ENCODE peak calls at places on chromosomes 16 and 17, in four cellular contexts. O is fibroblast of lung, I is PC-3, L is IMR-90. G is an unnamed sample.

GRCh38 chr17:63511331-63511730 is 11.8 kb upstream of the KCNH6 start:
- DNase-seq in O (no peak), L (no peak), I (no peak), G (no peak)

GRCh38 chr17:81329927-81330883 is 35.1 kb upstream of the SLC38A10 start:
- DNase-seq in L (no peak), O (no peak), I (peak; percentile 48), G (no peak)

GRCh38 chr16:81510016-81510415 is 65.4 kb downstream of the CMIP start:
- DNase-seq in I (no peak), O (no peak), L (no peak), G (no peak)

GRCh38 chr17:1730345-1731193 is 6.1 kb downstream of the WDR81 start:
- DNase-seq in L (peak; percentile 50), O (peak; percentile 94), I (no peak), G (no peak)

GRCh38 chr16:14608111-14608566 is 21.9 kb downstream of the PARN start:
- DNase-seq in O (no peak), I (no peak), L (no peak), G (no peak)

GRCh38 chr16:22665048-22665797 is 148.7 kb upstream of the HS3ST2 start:
- DNase-seq in O (no peak), I (no peak), L (no peak), G (no peak)

GRCh38 chr16:30736995-30737793 is 11.0 kb upstream of the PHKG2 start:
- DNase-seq in O (no peak), L (no peak), I (no peak), G (no peak)

GRCh38 chr17:72104164-72104862 is 16.5 kb upstream of the SOX9 start:
- DNase-seq in O (no peak), I (peak; percentile 28), L (no peak), G (no peak)

GRCh38 chr17:27241346-27241946 is 52.5 kb upstream of the WSB1 start:
- DNase-seq in I (peak; percentile 95), O (no peak), L (peak; percentile 10), G (no peak)

GRCh38 chr16:54158986-54159385 is 127.6 kb downstream of the IRX3 start:
- DNase-seq in I (no peak), O (no peak), L (no peak), G (no peak)

GRCh38 chr16:75341934-75342811 is 90.7 kb upstream of the BCAR1 start:
- DNase-seq in L (peak; percentile 65), O (peak; percentile 30), I (peak; percentile 88), G (peak; percentile 99)

GRCh38 chr17:57444632-57445031 is 188.3 kb downstream of the MSI2 start:
- DNase-seq in I (no peak), O (no peak), L (no peak), G (no peak)

GRCh38 chr16:9817586-9817985 is 364.6 kb downstream of the GRIN2A start:
- DNase-seq in I (no peak), L (no peak), O (no peak), G (no peak)

GRCh38 chr17:921161-921560 is 58.4 kb downstream of the NXN start:
- DNase-seq in I (peak; percentile 51), L (peak; percentile 47), O (peak; percentile 31), G (no peak)

GRCh38 chr16:29961479-29962343 is at the start of gene TMEM219:
- DNase-seq in O (peak; percentile 80), I (peak; percentile 89), L (peak; percentile 83), G (peak; percentile 92)

GRCh38 chr17:50361561-50362480 is 11.2 kb downstream of the MRPL27 start:
- DNase-seq in L (peak; percentile 74), O (peak; percentile 76), I (peak; percentile 79), G (peak; percentile 61)

GRCh38 chr17:15998031-15998574 is 1.4 kb downstream of the ZSWIM7 start:
- DNase-seq in I (peak; percentile 64), O (no peak), L (no peak), G (no peak)

GRCh38 chr17:82583720-82584234 is 64.2 kb downstream of the FOXK2 start:
- DNase-seq in L (no peak), I (no peak), O (no peak), G (no peak)

GRCh38 chr17:51165680-51166197 is 472 bp upstream of the NME2 start:
- DNase-seq in L (peak; percentile 22), O (no peak), I (no peak), G (no peak)

GRCh38 chr17:27339198-27339835 is 45.4 kb downstream of the WSB1 start:
- DNase-seq in O (no peak), L (no peak), I (no peak), G (no peak)

GRCh38 chr17:57665128-57665527 is 80.0 kb downstream of the CCDC182 start:
- DNase-seq in L (no peak), O (no peak), I (no peak), G (no peak)

GRCh38 chr17:35795007-35795870 is at the start of gene MMP28:
- DNase-seq in I (peak; percentile 40), O (no peak), L (no peak), G (peak; percentile 34)

GRCh38 chr16:47182318-47182717 is 38.6 kb upstream of the NETO2 start:
- DNase-seq in O (no peak), I (no peak), L (no peak), G (no peak)

GRCh38 chr17:4082136-4082924 is 60.5 kb downstream of the ZZEF1 start:
- DNase-seq in I (no peak), O (no peak), L (no peak), G (no peak)

GRCh38 chr16:21649196-21649595 is 3.2 kb downstream of the IGSF6 start:
- DNase-seq in L (no peak), I (no peak), O (no peak), G (no peak)

GRCh38 chr16:50841081-50841886 is 99.4 kb downstream of the CYLD start:
- DNase-seq in O (no peak), I (no peak), L (no peak), G (no peak)

GRCh38 chr17:50834786-50835562 is 412 bp upstream of the WFIKKN2 start:
- DNase-seq in I (no peak), O (peak; percentile 42), L (peak; percentile 39), G (no peak)

GRCh38 chr17:46979023-46979870 is at the start of gene RPRML:
- DNase-seq in O (no peak), I (peak; percentile 35), L (no peak), G (peak; percentile 44)

GRCh38 chr17:18968945-18969887 is 17.3 kb downstream of the SLC5A10 start:
- DNase-seq in L (no peak), I (peak; percentile 86), O (no peak), G (peak; percentile 26)

GRCh38 chr17:73770115-73770848 is 126.0 kb upstream of the SDK2 start:
- DNase-seq in I (peak; percentile 60), O (peak; percentile 93), L (peak; percentile 50), G (no peak)

GRCh38 chr16:78996806-78997205 is 603.7 kb downstream of the MAF start:
- DNase-seq in O (no peak), L (no peak), I (no peak), G (no peak)

GRCh38 chr16:47460301-47460754 is 535 bp downstream of the ITFG1 start:
- DNase-seq in I (peak; percentile 1), L (no peak), O (no peak), G (no peak)

GRCh38 chr16:70644763-70645597 is 1.4 kb upstream of the IL34 start:
- DNase-seq in L (no peak), I (no peak), O (no peak), G (no peak)

GRCh38 chr16:87363771-87364476 is 19.7 kb downstream of the FBXO31 start:
- DNase-seq in O (peak; percentile 72), I (no peak), L (peak; percentile 55), G (peak; percentile 37)

GRCh38 chr16:38941-39892 is 14.2 kb downstream of the POLR3K start:
- DNase-seq in O (no peak), L (no peak), I (peak; percentile 34), G (no peak)
- H3K9ac ChIP-seq in O (no peak overlapping the region), L (no peak overlapping the region), I (no peak overlapping the region), G (no peak overlapping the region)

DNA sequence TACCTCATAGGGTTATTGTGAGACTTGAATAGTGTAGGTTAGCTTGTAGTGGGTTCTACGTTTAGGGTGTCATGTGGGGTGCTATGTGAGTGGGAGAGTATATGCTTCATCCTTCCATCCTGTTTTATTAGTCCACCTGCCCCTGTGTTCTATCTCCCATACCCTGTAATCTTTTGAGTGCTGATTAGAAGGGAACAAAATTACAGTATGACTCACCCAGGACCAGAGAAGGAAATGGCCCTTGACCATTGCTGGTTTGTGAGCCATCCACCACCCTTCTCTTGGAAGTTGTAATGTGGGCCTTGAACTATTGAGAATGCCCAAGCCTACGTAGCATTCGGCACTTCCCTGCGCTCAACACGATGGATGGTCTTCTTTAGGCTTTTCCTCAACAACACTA is 17.1 kb downstream of the SAP30BP start:
- DNase-seq in O (no peak), I (peak; percentile 49), L (peak; percentile 42), G (peak; percentile 54)
- H3K4me1 ChIP-seq in O (peaks cover 8% of the 10 kb centered on the region), I (peaks cover 80% of the 10 kb centered on the region), L (peaks cover 9% of the 10 kb centered on the region), G (peaks cover 72% of the 10 kb centered on the region)

GRCh38 chr16:73068546-73069401 is 20.8 kb upstream of the ZFHX3 start:
- DNase-seq in L (peak; percentile 99), O (peak; percentile 96), I (peak; percentile 72), G (peak; percentile 92)
- H3K9ac ChIP-seq in L (peak overlapping the region; percentile 34), O (peak overlapping the region; percentile 43), I (peak overlapping the region; percentile 52), G (peak overlapping the region; percentile 84)

DNA sequence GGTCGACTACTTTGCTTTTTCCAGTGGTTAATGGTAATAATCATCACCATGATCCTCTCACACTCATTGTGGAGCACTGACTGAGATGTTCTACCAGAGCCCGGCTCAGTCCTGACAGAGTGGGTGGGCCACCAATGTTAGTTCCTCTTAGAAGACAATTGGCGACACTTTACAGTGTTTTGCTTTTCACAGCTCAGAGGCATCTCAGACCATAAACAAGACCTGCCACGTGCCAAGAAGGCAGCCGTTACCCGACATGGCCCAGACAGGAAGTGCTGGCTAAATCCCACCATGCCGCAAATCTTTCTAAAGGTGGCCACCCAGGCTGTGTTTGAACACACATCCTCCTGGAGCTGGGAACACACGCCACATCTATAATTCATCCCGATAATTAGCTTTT is 103.7 kb downstream of the XYLT1 start:
- DNase-seq in O (no peak), L (no peak), I (no peak), G (no peak)
- H3K4me1 ChIP-seq in O (peaks cover 8% of the 10 kb centered on the region), L (peaks cover 13% of the 10 kb centered on the region), I (no peaks in the 10 kb centered on the region), G (peaks cover 29% of the 10 kb centered on the region)

DNA sequence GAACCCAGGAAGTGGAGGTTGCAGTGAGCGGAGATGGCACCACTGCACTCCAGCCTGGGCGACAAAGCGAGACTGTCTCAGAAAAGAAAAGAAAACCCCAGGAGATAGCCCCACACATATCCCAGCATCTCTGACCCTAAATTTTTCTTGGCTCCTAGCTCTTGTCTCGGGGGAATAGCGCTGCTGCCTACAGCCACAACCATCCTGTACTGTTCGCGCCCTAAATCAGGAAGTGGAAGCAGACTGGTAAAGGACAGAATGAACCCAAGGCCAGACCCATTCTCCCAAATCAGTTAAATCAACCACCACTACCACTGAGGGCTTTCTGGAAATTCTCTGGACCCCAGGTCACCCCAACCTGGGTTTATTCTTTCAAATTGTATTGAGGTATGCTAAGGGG is 1.7 kb downstream of the CTDNEP1 start:
- DNase-seq in I (no peak), L (no peak), O (no peak), G (no peak)
- H3K9ac ChIP-seq in I (peak overlapping the region; percentile 96), L (peak overlapping the region; percentile 88), O (no peak overlapping the region), G (peak overlapping the region; percentile 80)

G was measured in endothelial cell of umbilical vein.